ENCODE peak calls at places on chromosome 5, in nine cellular contexts. V is choroid plexus epithelial cell; J is stomach; R is lower lobe of right lung; W is AG04449; Z is activated CD8-positive, alpha-beta memory T cell treated with anti-CD3 and anti-CD28 coated beads for 1 hour; E is MCF 10A; Q is GM03348; X is T-cell. K is an unnamed sample.

GRCh38 chr5:87127956-87128687 is 139.6 kb upstream of the RASA1 start:
- DNase-seq in V (peak; percentile 43), J (no peak), R (no peak), W (no peak), Z (no peak), E (peak; percentile 55), Q (peak; percentile 10), X (no peak), K (no peak)

GRCh38 chr5:138149530-138149929 is 10.3 kb upstream of the NME5 start:
- DNase-seq in V (no peak), J (no peak), R (no peak), W (no peak), Z (no peak), E (peak; percentile 5), Q (no peak), X (no peak), K (no peak)

GRCh38 chr5:97618721-97619120 is 435.7 kb upstream of the RIOK2 start:
- DNase-seq in V (no peak), J (no peak), R (no peak), W (peak; percentile 64), Z (no peak), E (no peak), Q (no peak), X (no peak), K (no peak)

GRCh38 chr5:142817031-142817430 is 46.9 kb downstream of the ARHGAP26 start:
- DNase-seq in V (no peak), J (no peak), R (no peak), W (no peak), Z (no peak), E (no peak), Q (no peak), X (no peak), K (no peak)

GRCh38 chr5:178469975-178470692 is 120.1 kb downstream of the COL23A1 start:
- DNase-seq in V (no peak), J (no peak), R (no peak), W (no peak), Z (no peak), E (no peak), Q (no peak), X (no peak), K (no peak)

GRCh38 chr5:44774279-44774880 is 34.4 kb upstream of the MRPS30 start:
- DNase-seq in V (peak; percentile 74), J (no peak), R (no peak), W (peak; percentile 0), Z (no peak), E (peak; percentile 53), Q (peak; percentile 62), X (no peak), K (no peak)

GRCh38 chr5:124310453-124310852 is 436.0 kb downstream of the ZNF608 start:
- DNase-seq in V (no peak), J (no peak), R (no peak), W (no peak), Z (no peak), E (peak; percentile 25), Q (no peak), X (no peak), K (no peak)

GRCh38 chr5:171157775-171158174 is 151.3 kb upstream of the TLX3 start:
- DNase-seq in V (no peak), J (no peak), R (no peak), W (no peak), Z (no peak), E (no peak), Q (no peak), X (no peak), K (no peak)

GRCh38 chr5:137450759-137451158 is 48.4 kb downstream of the SPOCK1 start:
- DNase-seq in V (no peak), J (no peak), R (no peak), W (no peak), Z (no peak), E (no peak), Q (no peak), X (no peak), K (no peak)

GRCh38 chr5:68086443-68086842 is 129.1 kb upstream of the PIK3R1 start:
- DNase-seq in V (no peak), J (no peak), R (no peak), W (no peak), Z (no peak), E (no peak), Q (no peak), X (no peak), K (no peak)

GRCh38 chr5:30105186-30105585 is 1088.3 kb upstream of the CDH6 start:
- DNase-seq in V (no peak), J (no peak), R (no peak), W (no peak), Z (no peak), E (no peak), Q (no peak), X (no peak), K (no peak)

GRCh38 chr5:74184649-74185048 is 455.9 kb downstream of the ENC1 start:
- DNase-seq in V (no peak), J (no peak), R (no peak), W (no peak), Z (no peak), E (no peak), Q (no peak), X (no peak), K (no peak)

GRCh38 chr5:116864157-116864837 is 289.7 kb upstream of the SEMA6A start:
- DNase-seq in V (peak; percentile 2), J (no peak), R (no peak), W (no peak), Z (no peak), E (no peak), Q (no peak), X (no peak), K (no peak)

GRCh38 chr5:177610131-177610769 is 10.3 kb downstream of the B4GALT7 start:
- DNase-seq in V (no peak), J (no peak), R (no peak), W (no peak), Z (no peak), E (no peak), Q (no peak), X (no peak), K (no peak)

GRCh38 chr5:83503662-83504061 is 32.1 kb downstream of the VCAN start:
- DNase-seq in V (peak; percentile 50), J (no peak), R (no peak), W (no peak), Z (no peak), E (peak; percentile 21), Q (peak; percentile 35), X (no peak), K (no peak)

GRCh38 chr5:76601470-76601869 is 21.7 kb downstream of the F2RL2 start:
- DNase-seq in V (peak; percentile 88), J (no peak), R (no peak), W (no peak), Z (no peak), E (peak; percentile 83), Q (peak; percentile 74), X (no peak), K (peak; percentile 4)

GRCh38 chr5:172504736-172505402 is 50.5 kb upstream of the SH3PXD2B start:
- DNase-seq in V (no peak), J (no peak), R (no peak), W (no peak), Z (no peak), E (no peak), Q (no peak), X (no peak), K (no peak)

GRCh38 chr5:125890387-125890955 is 532.7 kb upstream of the GRAMD2B start:
- DNase-seq in V (peak; percentile 31), J (no peak), R (no peak), W (no peak), Z (no peak), E (peak; percentile 72), Q (no peak), X (no peak), K (no peak)

GRCh38 chr5:142248853-142249462 is 75.9 kb downstream of the SPRY4 start:
- DNase-seq in V (no peak), J (peak; percentile 34), R (peak; percentile 68), W (peak; percentile 17), Z (no peak), E (no peak), Q (peak; percentile 68), X (no peak), K (no peak)